ENCODE peak calls at places on chromosome 19, in eight cellular contexts. Y, B, E, M, H, S, N and R are unnamed samples.

GRCh38 chr19:35712529-35712909 is 5.3 kb upstream of the KMT2B start:
- DNase-seq in N (no peak), S (no peak), E (no peak), H (no peak), Y (no peak), M (no peak), B (no peak), R (no peak)

GRCh38 chr19:51122112-51122981 is 2.4 kb upstream of the SIGLEC9 start:
- DNase-seq in N (no peak), B (no peak), M (no peak), Y (no peak), E (no peak), H (no peak), S (no peak), R (no peak)

GRCh38 chr19:17797397-17798201 is 2.7 kb downstream of the B3GNT3 start:
- DNase-seq in Y (no peak), M (no peak), B (peak), N (no peak), H (no peak), S (no peak), E (no peak), R (no peak)

GRCh38 chr19:47122359-47123335 is 8.0 kb upstream of the SAE1 start:
- DNase-seq in M (no peak), N (no peak), H (no peak), Y (no peak), S (peak), B (no peak), E (no peak), R (no peak)

GRCh38 chr19:21141787-21142464 is at the start of gene ZNF431:
- DNase-seq in B (peak), S (peak), Y (peak), N (peak), E (peak), M (peak), H (peak), R (peak)

GRCh38 chr19:49064029-49064629 is 489 bp downstream of the NTF4 start:
- DNase-seq in M (no peak), N (no peak), E (no peak), S (no peak), Y (no peak), B (no peak), H (no peak), R (no peak)

GRCh38 chr19:17720487-17720839 is 1.2 kb downstream of the MAP1S start:
- DNase-seq in Y (no peak), M (no peak), B (no peak), E (no peak), S (no peak), N (no peak), H (no peak), R (no peak)

GRCh38 chr19:46988614-46989230 is 30.9 kb upstream of the NPAS1 start:
- DNase-seq in H (no peak), Y (no peak), B (no peak), N (no peak), S (no peak), E (no peak), M (no peak), R (no peak)

GRCh38 chr19:48271531-48272151 is 1.8 kb downstream of the ZNF114 start:
- DNase-seq in E (peak), Y (no peak), B (peak), N (peak), S (peak), H (peak), M (peak), R (peak)

GRCh38 chr19:3783660-3784584 is 2.3 kb downstream of the MATK start:
- DNase-seq in H (no peak), M (no peak), N (no peak), B (no peak), S (no peak), Y (no peak), E (no peak), R (no peak)

GRCh38 chr19:39684283-39684682 is 20.0 kb upstream of the LGALS14 start:
- DNase-seq in Y (no peak), E (no peak), N (no peak), S (no peak), B (no peak), M (no peak), H (no peak), R (no peak)

GRCh38 chr19:1167687-1168561 is 6.1 kb downstream of the SBNO2 start:
- DNase-seq in B (no peak), S (no peak), E (no peak), M (no peak), Y (no peak), H (no peak), N (no peak), R (no peak)

GRCh38 chr19:46426506-46427162 is 2.1 kb downstream of the PNMA8C start:
- DNase-seq in E (peak), H (peak), M (peak), N (peak), Y (peak), S (peak), B (peak), R (peak)

GRCh38 chr19:29211562-29212416 is 1.2 kb downstream of the UQCRFS1 start:
- DNase-seq in M (no peak), B (no peak), H (no peak), Y (peak), S (peak), N (no peak), E (no peak), R (peak)

GRCh38 chr19:55552620-55553019 is 7.3 kb upstream of the SBK3 start:
- DNase-seq in B (no peak), H (no peak), S (peak), Y (no peak), N (no peak), M (no peak), E (no peak), R (no peak)

GRCh38 chr19:11421607-11422098 is 2.5 kb upstream of the RGL3 start:
- DNase-seq in S (no peak), N (peak), Y (peak), M (peak), B (peak), E (peak), H (no peak), R (peak)

GRCh38 chr19:1205114-1206062 is at the start of gene STK11:
- DNase-seq in H (peak), Y (peak), N (peak), M (peak), S (peak), E (peak), B (peak), R (peak)

GRCh38 chr19:44648536-44649370 is 5.0 kb downstream of the PVR start:
- DNase-seq in E (no peak), S (peak), B (no peak), M (no peak), N (no peak), Y (no peak), H (no peak), R (no peak)

GRCh38 chr19:10692673-10693264 is 8.5 kb upstream of the QTRT1 start:
- DNase-seq in E (no peak), M (no peak), H (no peak), B (no peak), N (no peak), S (no peak), Y (no peak), R (no peak)

GRCh38 chr19:10699650-10700335 is 1.4 kb upstream of the QTRT1 start:
- DNase-seq in H (peak), B (peak), M (peak), Y (peak), E (no peak), S (peak), N (no peak), R (peak)

GRCh38 chr19:51784922-51785690 is 9.9 kb upstream of the FPR3 start:
- DNase-seq in Y (peak), B (no peak), M (no peak), H (peak), S (peak), E (peak), N (peak), R (no peak)

GRCh38 chr19:49335784-49336481 is 727 bp downstream of the CD37 start:
- DNase-seq in M (no peak), N (no peak), S (no peak), H (no peak), E (no peak), Y (peak), B (no peak), R (no peak)

GRCh38 chr19:53132231-53132991 is at the start of gene ZNF415:
- DNase-seq in N (peak), Y (peak), E (peak), H (peak), M (peak), B (no peak), S (peak), R (peak)

GRCh38 chr19:56091066-56091490 is 30.0 kb downstream of the ZNF787 start:
- DNase-seq in H (no peak), N (no peak), B (peak), S (peak), Y (no peak), M (no peak), E (no peak), R (no peak)

GRCh38 chr19:29510701-29511265 is 15.0 kb upstream of the VSTM2B start:
- DNase-seq in H (no peak), B (no peak), N (peak), S (no peak), E (no peak), M (peak), Y (no peak), R (no peak)